ENCODE peak calls at places on chromosomes 7 and 10, in six cellular contexts. Z, B, K, Y, A and M are unnamed samples.

GRCh38 chr10:88680958-88681357 is 16.7 kb downstream of the LIPF start:
- DNase-seq in Y (no peak), A (no peak), B (no peak), K (no peak), Z (no peak), M (no peak)

GRCh38 chr7:142323706-142324105 is 65.8 kb upstream of the PRSS58 start:
- DNase-seq in Y (peak), K (peak), B (peak), Z (no peak), A (peak), M (no peak)

GRCh38 chr10:93541402-93542357 is 24.8 kb upstream of the FFAR4 start:
- DNase-seq in B (peak), K (no peak), Z (peak), Y (no peak), A (peak), M (no peak)

GRCh38 chr10:79243211-79244067 is 103.8 kb upstream of the PPIF start:
- DNase-seq in Z (no peak), Y (peak), K (peak), B (no peak), A (peak), M (peak)

GRCh38 chr10:9709849-9710248 is 1307.8 kb upstream of the CELF2 start:
- DNase-seq in B (no peak), K (no peak), A (no peak), Z (no peak), Y (no peak), M (no peak)

GRCh38 chr7:92969061-92969460 is 132.7 kb upstream of the CDK6 start:
- DNase-seq in Y (no peak), K (no peak), B (no peak), A (no peak), Z (no peak), M (no peak)

GRCh38 chr7:81209059-81209458 is 290.2 kb upstream of the SEMA3C start:
- DNase-seq in K (no peak), Y (no peak), A (no peak), Z (no peak), B (no peak), M (no peak)

GRCh38 chr7:8085420-8085819 is 116.8 kb downstream of the GLCCI1 start:
- DNase-seq in Y (no peak), A (no peak), K (no peak), B (no peak), Z (no peak), M (no peak)

GRCh38 chr10:133476641-133476990 is 22.9 kb downstream of the SCART1 start:
- DNase-seq in Z (no peak), A (peak), K (no peak), B (no peak), Y (no peak), M (no peak)

GRCh38 chr10:124679401-124679800 is 64.8 kb downstream of the FAM53B start:
- DNase-seq in A (no peak), Y (no peak), Z (no peak), K (no peak), B (no peak), M (no peak)

GRCh38 chr7:117588352-117588794 is 108.5 kb downstream of the CFTR start:
- DNase-seq in Y (no peak), B (no peak), Z (no peak), K (no peak), A (no peak), M (no peak)

GRCh38 chr7:122515404-122515803 is 183.5 kb downstream of the RNF133 start:
- DNase-seq in A (no peak), B (peak), Y (no peak), Z (no peak), K (no peak), M (no peak)

GRCh38 chr10:74213571-74214162 is 62.6 kb downstream of the ADK start:
- DNase-seq in K (no peak), A (peak), B (no peak), Y (no peak), Z (peak), M (no peak)

GRCh38 chr10:10992072-10992471 is 25.6 kb upstream of the CELF2 start:
- DNase-seq in K (no peak), B (peak), Y (no peak), Z (no peak), A (no peak), M (no peak)

GRCh38 chr7:10076661-10077300 is 896.9 kb upstream of the PHF14 start:
- DNase-seq in A (no peak), B (no peak), Z (no peak), K (no peak), Y (no peak), M (no peak)

GRCh38 chr7:81447351-81447952 is 322.4 kb downstream of the HGF start:
- DNase-seq in Y (no peak), K (no peak), Z (peak), A (peak), B (peak), M (no peak)